ENCODE peak calls at places on chromosomes 16 and 17, in eight cellular contexts. L is right lobe of liver; C is activated T-helper 1 cell treated with Interleukin-2 at 50 U/mL for 16 hours; U is tibial artery; P is GM13977; W is neural progenitor cell; I is HS-5; Y is activated naive CD4-positive, alpha-beta T cell treated with anti-CD3 and anti-CD28 coated beads for 36 hours. F is an unnamed sample.
A peak's percentile ranks its signal among the peaks of the same experiment; 100 is the strongest.

GRCh38 chr17:12070561-12070960 is 49.9 kb downstream of the MAP2K4 start:
- DNase-seq in L (no peak), C (no peak), U (no peak), P (no peak), W (no peak), I (peak; percentile 41), Y (no peak), F (no peak)

GRCh38 chr17:6539871-6540270 is 16.5 kb downstream of the PITPNM3 start:
- DNase-seq in L (no peak), C (no peak), U (peak; percentile 39), P (no peak), W (no peak), I (no peak), Y (no peak), F (no peak)

GRCh38 chr16:82580293-82580900 is 46.4 kb upstream of the CDH13 start:
- DNase-seq in L (no peak), C (no peak), U (no peak), P (no peak), W (peak; percentile 46), I (no peak), Y (peak; percentile 6), F (no peak)

GRCh38 chr16:66001432-66001831 is 365.1 kb upstream of the CDH5 start:
- DNase-seq in L (no peak), C (no peak), U (no peak), P (no peak), W (no peak), I (no peak), Y (no peak), F (no peak)

GRCh38 chr16:18958621-18959578 is 24.8 kb upstream of the TMC7 start:
- DNase-seq in L (no peak), C (no peak), U (no peak), P (no peak), W (peak; percentile 8), I (no peak), Y (no peak), F (no peak)

GRCh38 chr17:50144845-50145531 is 5.5 kb downstream of the PPP1R9B start:
- DNase-seq in L (peak; percentile 94), C (no peak), U (no peak), P (no peak), W (no peak), I (no peak), Y (peak; percentile 41), F (no peak)

GRCh38 chr17:79182176-79183160 is 107.8 kb downstream of the ENGASE start:
- DNase-seq in L (no peak), C (no peak), U (no peak), P (no peak), W (peak; percentile 54), I (no peak), Y (no peak), F (no peak)

GRCh38 chr17:76519667-76520066 is 17.8 kb downstream of the CYGB start:
- DNase-seq in L (no peak), C (no peak), U (no peak), P (no peak), W (no peak), I (no peak), Y (no peak), F (no peak)

GRCh38 chr16:19886061-19886792 is 1.6 kb upstream of the GPRC5B start:
- DNase-seq in L (peak; percentile 76), C (peak; percentile 55), U (peak; percentile 83), P (peak; percentile 77), W (peak; percentile 81), I (peak; percentile 61), Y (peak; percentile 91), F (peak; percentile 43)